ENCODE peak calls at places on chromosomes 5 and 9, in eight cellular contexts. Z is stimulated activated CD4-positive, alpha-beta T cell treated with anti-CD3 and anti-CD28 coated beads, Interleukin-1b, Interleukin-23, amount 100 ng/mL, for 24 hours; W is Panc1; F is NCI-H1436; U is T47D; S is RWPE1; M is uterus; K is epithelial cell of prostate. V is an unnamed sample.

GRCh38 chr5:83927140-83927733 is 206.6 kb upstream of the HAPLN1 start:
- DNase-seq in K (no peak), F (peak), W (peak), S (peak), U (peak), M (peak), Z (peak), V (peak)

GRCh38 chr5:159049844-159050318 is 49.8 kb downstream of the EBF1 start:
- DNase-seq in W (no peak), U (no peak), K (no peak), M (no peak), Z (no peak), S (no peak), F (no peak), V (no peak)

GRCh38 chr9:33748633-33749304 is 46.6 kb upstream of the PRSS3 start:
- DNase-seq in U (no peak), M (no peak), Z (no peak), K (no peak), W (no peak), S (no peak), F (no peak), V (no peak)

GRCh38 chr9:87517732-87518131 is 20.1 kb downstream of the DAPK1 start:
- DNase-seq in S (no peak), F (no peak), M (no peak), K (no peak), W (no peak), U (no peak), Z (no peak), V (no peak)

GRCh38 chr9:134436926-134437325 is 110.7 kb downstream of the RXRA start:
- DNase-seq in Z (no peak), K (no peak), W (no peak), M (no peak), S (no peak), U (no peak), F (no peak), V (no peak)

GRCh38 chr9:91036826-91037510 is 235.3 kb downstream of the SYK start:
- DNase-seq in F (peak), U (no peak), S (peak), K (no peak), Z (peak), W (peak), M (peak), V (no peak)

GRCh38 chr9:137233143-137233980 is 2.7 kb downstream of the SLC34A3 start:
- DNase-seq in W (no peak), M (no peak), S (peak), K (no peak), U (no peak), F (no peak), Z (no peak), V (no peak)

GRCh38 chr5:103060414-103060954 is 59.5 kb downstream of the GIN1 start:
- DNase-seq in K (no peak), W (no peak), S (no peak), F (no peak), Z (no peak), M (no peak), U (no peak), V (no peak)

GRCh38 chr5:1515921-1516571 is 7.7 kb downstream of the LPCAT1 start:
- DNase-seq in Z (no peak), K (peak), W (peak), F (no peak), U (no peak), M (peak), S (peak), V (no peak)

GRCh38 chr9:85716031-85716877 is 25.5 kb downstream of the AGTPBP1 start:
- DNase-seq in S (no peak), U (no peak), F (no peak), K (no peak), M (no peak), Z (no peak), W (no peak), V (no peak)

GRCh38 chr9:115373000-115373709 is 255.2 kb upstream of the TNC start:
- DNase-seq in F (no peak), W (peak), Z (peak), M (no peak), S (peak), K (peak), U (no peak), V (no peak)

GRCh38 chr9:34346873-34347799 is 17.8 kb downstream of the NUDT2 start:
- DNase-seq in M (no peak), W (no peak), U (no peak), S (no peak), K (no peak), F (no peak), Z (no peak), V (no peak)

GRCh38 chr5:134592141-134592746 is 40.4 kb downstream of the SAR1B start:
- DNase-seq in S (peak), Z (no peak), W (no peak), F (no peak), M (no peak), K (no peak), U (no peak), V (no peak)

GRCh38 chr5:37838933-37839341 is 904 bp downstream of the GDNF start:
- DNase-seq in Z (no peak), M (no peak), W (no peak), K (no peak), F (no peak), S (no peak), U (no peak), V (no peak)